ENCODE peak calls at places on chromosomes 5 and 9, in six cellular contexts. P is renal cortical epithelial cell, K is D721Med, J is ovary, M is nucleus accumbens, Q is pancreas. O is an unnamed sample.

GRCh38 chr9:130042406-130042930 is 521 bp downstream of the FNBP1 start:
- DNase-seq in P (no peak), K (no peak), J (peak), M (no peak), Q (peak), O (peak)

GRCh38 chr5:160312960-160313734 is 783 bp upstream of the CCNJL start:
- DNase-seq in P (no peak), K (no peak), J (no peak), M (no peak), Q (no peak), O (no peak)

GRCh38 chr9:16136961-16137360 is 584.1 kb downstream of the CCDC171 start:
- DNase-seq in P (peak), K (no peak), J (no peak), M (no peak), Q (no peak), O (peak)

GRCh38 chr9:37936376-37936775 is 32.4 kb upstream of the SLC25A51 start:
- DNase-seq in P (no peak), K (no peak), J (no peak), M (no peak), Q (no peak), O (no peak)

GRCh38 chr5:82707741-82708140 is 369.5 kb downstream of the TMEM167A start:
- DNase-seq in P (peak), K (no peak), J (no peak), M (no peak), Q (no peak), O (no peak)

GRCh38 chr5:121969660-121970295 is 8.0 kb downstream of the SRFBP1 start:
- DNase-seq in P (no peak), K (no peak), J (no peak), M (no peak), Q (no peak), O (no peak)

GRCh38 chr5:116437351-116437705 is 137.3 kb downstream of the SEMA6A start:
- DNase-seq in P (no peak), K (no peak), J (no peak), M (no peak), Q (no peak), O (no peak)

GRCh38 chr9:109953813-109954489 is 174.0 kb downstream of the PALM2AKAP2 start:
- DNase-seq in P (no peak), K (no peak), J (no peak), M (no peak), Q (no peak), O (no peak)

GRCh38 chr5:150138551-150139265 is 16.9 kb downstream of the PDGFRB start:
- DNase-seq in P (peak), K (no peak), J (peak), M (peak), Q (no peak), O (peak)

GRCh38 chr5:44360919-44361625 is 28.1 kb downstream of the FGF10 start:
- DNase-seq in P (no peak), K (no peak), J (no peak), M (no peak), Q (no peak), O (no peak)

GRCh38 chr5:96572864-96573512 is 89.2 kb upstream of the CAST start:
- DNase-seq in P (peak), K (no peak), J (no peak), M (no peak), Q (no peak), O (no peak)

GRCh38 chr9:120507936-120508510 is 71.9 kb downstream of the CDK5RAP2 start:
- DNase-seq in P (no peak), K (no peak), J (no peak), M (no peak), Q (no peak), O (no peak)